ENCODE peak calls at places on chromosomes 7 and 10, in five cellular contexts. T, U, J, B and W are unnamed samples.

GRCh38 chr7:38940774-38941173 is 31.8 kb upstream of the VPS41 start:
- DNase-seq in J (no peak), T (no peak), U (no peak), B (no peak), W (no peak)

GRCh38 chr10:71964669-71965515 is 697 bp downstream of the CHST3 start:
- DNase-seq in T (peak; percentile 63), B (peak; percentile 83), J (peak; percentile 76), U (peak; percentile 78), W (no peak)

GRCh38 chr7:41817386-41817785 is 114.5 kb upstream of the INHBA start:
- DNase-seq in U (no peak), T (no peak), B (peak; percentile 89), J (peak; percentile 80), W (no peak)

GRCh38 chr10:9010093-9010492 is 955.6 kb downstream of the GATA3 start:
- DNase-seq in J (no peak), T (no peak), B (no peak), U (no peak), W (peak; percentile 64)

GRCh38 chr7:112449353-112449752 is 907 bp upstream of the IFRD1 start:
- DNase-seq in T (peak; percentile 72), J (peak; percentile 47), U (no peak), B (peak; percentile 68), W (no peak)

GRCh38 chr7:68511281-68511680 is 1087.0 kb upstream of the AUTS2 start:
- DNase-seq in J (no peak), T (no peak), U (no peak), B (peak; percentile 39), W (no peak)

GRCh38 chr7:121006731-121007315 is 18.3 kb downstream of the CPED1 start:
- DNase-seq in B (no peak), J (no peak), T (no peak), U (no peak), W (no peak)

GRCh38 chr7:6320791-6321190 is 48.4 kb upstream of the CYTH3 start:
- DNase-seq in T (no peak), U (no peak), B (no peak), J (no peak), W (no peak)

GRCh38 chr10:28432210-28432676 is 100.7 kb upstream of the WAC start:
- DNase-seq in B (peak; percentile 66), J (peak; percentile 75), T (peak; percentile 62), U (peak; percentile 39), W (peak; percentile 18)

GRCh38 chr7:44463169-44463808 is 27.2 kb downstream of the NUDCD3 start:
- DNase-seq in J (no peak), U (no peak), T (no peak), B (peak; percentile 13), W (no peak)

GRCh38 chr7:44466300-44467216 is 23.9 kb downstream of the NUDCD3 start:
- DNase-seq in T (no peak), B (peak; percentile 48), U (no peak), J (peak; percentile 76), W (no peak)

GRCh38 chr7:44465490-44465889 is 25.0 kb downstream of the NUDCD3 start:
- DNase-seq in U (no peak), T (no peak), B (no peak), J (no peak), W (no peak)

GRCh38 chr7:44460325-44460724 is 30.1 kb downstream of the NUDCD3 start:
- DNase-seq in T (peak; percentile 76), U (no peak), J (no peak), B (peak; percentile 10), W (peak; percentile 82)

GRCh38 chr7:44461387-44461786 is 29.1 kb downstream of the NUDCD3 start:
- DNase-seq in B (peak; percentile 65), J (peak; percentile 79), T (no peak), U (no peak), W (no peak)
- H3K4me1 ChIP-seq in B (peaks cover 8% of the 10 kb centered on the region), J (peaks cover 13% of the 10 kb centered on the region), T (peaks cover 5% of the 10 kb centered on the region), U (peaks cover 4% of the 10 kb centered on the region), W (peaks cover 57% of the 10 kb centered on the region)

DNA sequence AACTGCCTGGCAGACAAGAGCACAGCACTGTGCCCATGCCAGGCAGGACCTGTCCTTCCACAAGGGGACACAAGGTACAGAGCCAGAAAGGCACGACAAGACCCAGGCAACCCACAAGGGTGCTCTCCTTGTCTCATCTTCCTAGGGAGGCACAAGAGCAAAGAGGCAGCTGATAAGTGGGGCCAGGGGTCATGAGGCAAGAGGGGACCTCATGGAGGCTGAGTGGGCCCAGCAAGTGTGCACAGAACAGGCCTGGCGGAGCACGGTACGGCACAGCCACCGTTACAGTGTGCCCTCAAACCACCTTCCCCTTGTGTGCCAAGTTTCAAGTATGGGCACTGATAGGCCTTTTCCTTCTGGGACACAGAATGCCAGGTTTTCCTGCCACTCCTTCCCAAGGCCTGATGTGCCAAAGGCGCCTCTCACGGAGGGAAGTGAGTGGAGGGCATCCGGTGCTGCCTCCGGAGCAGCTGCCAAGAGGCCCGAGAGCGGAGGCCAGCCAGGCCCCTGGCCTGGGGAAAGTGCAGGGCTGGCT is 75.6 kb downstream of the FAM53B start:
- DNase-seq in T (no peak), U (no peak), J (no peak), B (no peak), W (no peak)
- H3K4me1 ChIP-seq in T (peaks cover 54% of the 10 kb centered on the region), U (peaks cover 30% of the 10 kb centered on the region), J (peaks cover 11% of the 10 kb centered on the region), B (no peaks in the 10 kb centered on the region), W (peaks cover 53% of the 10 kb centered on the region)

GRCh38 chr10:122490786-122491680 is 29.7 kb downstream of the HTRA1 start:
- DNase-seq in J (no peak), B (peak; percentile 79), T (peak; percentile 65), U (peak; percentile 46), W (peak; percentile 14)
- H3K4me1 ChIP-seq in J (peaks cover 20% of the 10 kb centered on the region), B (no peaks in the 10 kb centered on the region), T (peaks cover 25% of the 10 kb centered on the region), U (peaks cover 23% of the 10 kb centered on the region), W (peaks cover 12% of the 10 kb centered on the region)

DNA sequence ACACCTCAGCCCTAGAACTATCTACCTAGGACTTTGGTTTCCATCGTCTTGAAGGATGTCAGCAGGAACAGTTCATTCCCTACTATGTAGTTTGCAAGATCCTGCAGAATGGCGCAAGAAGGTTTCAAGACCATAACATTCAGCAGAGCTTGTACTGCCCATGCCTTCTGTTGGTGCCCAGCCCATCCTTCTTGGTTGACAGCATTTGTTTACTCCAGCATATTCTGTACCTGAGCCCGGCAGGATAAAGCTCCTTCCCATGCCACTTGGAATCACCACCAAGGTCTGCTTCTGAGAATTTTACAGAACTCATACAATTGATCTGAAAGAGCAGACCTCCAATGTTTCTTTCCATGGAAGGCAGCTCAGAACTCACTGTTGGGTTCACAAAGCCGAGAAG is 150.8 kb downstream of the ARID5B start:
- DNase-seq in T (no peak), U (no peak), B (no peak), J (no peak), W (no peak)
- H3K4me1 ChIP-seq in T (peaks cover 19% of the 10 kb centered on the region), U (peaks cover 24% of the 10 kb centered on the region), B (peaks cover 32% of the 10 kb centered on the region), J (peaks cover 26% of the 10 kb centered on the region), W (peaks cover 24% of the 10 kb centered on the region)

GRCh38 chr10:99393683-99394082 is 36.7 kb downstream of the GOT1 start:
- DNase-seq in B (no peak), J (no peak), U (no peak), T (no peak), W (no peak)
- H3K4me1 ChIP-seq in B (peaks cover 8% of the 10 kb centered on the region), J (peaks cover 12% of the 10 kb centered on the region), U (no peaks in the 10 kb centered on the region), T (peaks cover 5% of the 10 kb centered on the region), W (no peaks in the 10 kb centered on the region)

GRCh38 chr7:55130554-55131198 is 111.9 kb downstream of the EGFR start:
- DNase-seq in T (no peak), B (peak; percentile 95), J (peak; percentile 97), U (peak; percentile 72), W (no peak)
- H3K4me1 ChIP-seq in T (peaks cover 54% of the 10 kb centered on the region), B (peaks cover 69% of the 10 kb centered on the region), J (peaks cover 56% of the 10 kb centered on the region), U (peaks cover 29% of the 10 kb centered on the region), W (no peaks in the 10 kb centered on the region)

GRCh38 chr10:79147796-79148451 is 79.2 kb downstream of the ZMIZ1 start:
- DNase-seq in U (no peak), B (no peak), T (no peak), J (no peak), W (no peak)
- H3K4me1 ChIP-seq in U (peaks cover 64% of the 10 kb centered on the region), B (peaks cover 73% of the 10 kb centered on the region), T (peaks cover 80% of the 10 kb centered on the region), J (peaks cover 67% of the 10 kb centered on the region), W (peaks cover 81% of the 10 kb centered on the region)

DNA sequence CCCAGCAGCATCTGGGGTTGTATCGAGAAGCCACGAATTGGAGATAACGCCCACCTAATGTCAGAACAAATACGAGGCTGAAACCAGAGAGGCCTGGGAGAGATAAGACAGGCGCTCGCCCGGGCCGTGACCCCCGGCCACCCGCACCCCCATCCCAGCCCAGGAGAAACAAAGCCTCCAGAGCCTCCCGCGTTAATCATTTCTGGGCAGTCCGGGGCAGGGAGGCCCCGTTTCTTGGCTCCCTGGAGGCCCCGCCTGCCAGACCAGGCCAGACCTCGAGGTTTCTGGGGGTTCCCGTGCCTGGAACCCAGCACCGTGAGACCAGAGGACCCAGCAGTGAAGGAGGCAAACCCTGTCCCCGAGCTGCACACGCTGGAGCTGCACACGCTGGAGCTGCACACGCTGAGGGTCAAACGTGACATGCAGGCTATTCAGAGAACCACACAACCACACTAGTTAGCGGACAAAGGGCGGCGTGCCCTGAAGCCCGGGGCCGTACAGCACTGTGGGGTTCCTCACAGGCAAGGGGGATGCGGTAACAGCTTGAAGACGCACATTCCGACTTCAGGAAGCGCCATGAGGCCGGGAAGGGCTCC is 53.4 kb downstream of the FOXL3 start:
- DNase-seq in T (no peak), B (no peak), U (no peak), J (no peak), W (no peak)
- H3K4me1 ChIP-seq in T (peaks cover 17% of the 10 kb centered on the region), B (no peaks in the 10 kb centered on the region), U (no peaks in the 10 kb centered on the region), J (no peaks in the 10 kb centered on the region), W (no peaks in the 10 kb centered on the region)